ENCODE peak calls at places on chromosomes 11 and 22, in five cellular contexts. H is lung, C is upper lobe of right lung, K is HFFc6, S is cardiac muscle cell. W is an unnamed sample.

GRCh38 chr11:120334894-120335462 is 1.2 kb upstream of the ARHGEF12 start:
- DNase-seq in H (peak; percentile 73), C (no peak), K (peak; percentile 85), S (peak; percentile 90), W (peak; percentile 83)

GRCh38 chr22:38338772-38339379 is 21.6 kb upstream of the CSNK1E start:
- DNase-seq in H (no peak), C (peak; percentile 15), K (no peak), S (no peak), W (no peak)

GRCh38 chr11:114044042-114044871 is 15.3 kb upstream of the ZBTB16 start:
- DNase-seq in H (no peak), C (no peak), K (no peak), S (peak; percentile 65), W (no peak)

GRCh38 chr11:2796508-2797180 is 88.9 kb downstream of the CDKN1C start:
- DNase-seq in H (no peak), C (peak; percentile 46), K (no peak), S (no peak), W (no peak)

GRCh38 chr11:65045061-65045460 is 4.1 kb downstream of the SAC3D1 start:
- DNase-seq in H (no peak), C (no peak), K (no peak), S (no peak), W (no peak)

GRCh38 chr11:44577231-44577834 is 11.9 kb downstream of the CD82 start:
- DNase-seq in H (no peak), C (no peak), K (no peak), S (no peak), W (peak; percentile 71)

GRCh38 chr22:46107089-46107664 is 43.1 kb upstream of the PPARA start:
- DNase-seq in H (no peak), C (peak; percentile 82), K (no peak), S (no peak), W (peak; percentile 88)

GRCh38 chr11:64207247-64208085 is 945 bp downstream of the FERMT3 start:
- DNase-seq in H (peak; percentile 59), C (peak; percentile 83), K (peak; percentile 73), S (peak; percentile 84), W (no peak)

GRCh38 chr11:45041556-45041955 is 90.9 kb upstream of the TP53I11 start:
- DNase-seq in H (no peak), C (no peak), K (no peak), S (no peak), W (no peak)

GRCh38 chr22:39925273-39925672 is 24.4 kb downstream of the GRAP2 start:
- DNase-seq in H (no peak), C (no peak), K (no peak), S (no peak), W (no peak)

GRCh38 chr22:46147061-46147460 is 3.3 kb upstream of the PPARA start:
- DNase-seq in H (no peak), C (peak; percentile 58), K (no peak), S (no peak), W (no peak)

GRCh38 chr22:42801537-42802165 is 55.4 kb downstream of the ARFGAP3 start:
- DNase-seq in H (no peak), C (no peak), K (no peak), S (no peak), W (no peak)

GRCh38 chr22:16563555-16564520 is 28.8 kb downstream of the CCT8L2 start:
- DNase-seq in H (no peak), C (no peak), K (no peak), S (no peak), W (no peak)

GRCh38 chr11:117424781-117425180 is 97.1 kb downstream of the CEP164 start:
- DNase-seq in H (no peak), C (no peak), K (no peak), S (peak; percentile 35), W (no peak)

GRCh38 chr11:122108192-122108799 is 7.7 kb downstream of the BLID start:
- DNase-seq in H (peak; percentile 48), C (no peak), K (peak; percentile 48), S (peak; percentile 73), W (no peak)

GRCh38 chr11:62129610-62130497 is 6.0 kb downstream of the INCENP start:
- DNase-seq in H (no peak), C (no peak), K (no peak), S (no peak), W (no peak)

GRCh38 chr11:83641511-83641910 is 355.3 kb upstream of the CCDC90B start:
- DNase-seq in H (no peak), C (no peak), K (peak; percentile 1), S (peak; percentile 16), W (no peak)

GRCh38 chr11:13769188-13769587 is 100.7 kb downstream of the FAR1 start:
- DNase-seq in H (no peak), C (no peak), K (no peak), S (no peak), W (no peak)

DNA sequence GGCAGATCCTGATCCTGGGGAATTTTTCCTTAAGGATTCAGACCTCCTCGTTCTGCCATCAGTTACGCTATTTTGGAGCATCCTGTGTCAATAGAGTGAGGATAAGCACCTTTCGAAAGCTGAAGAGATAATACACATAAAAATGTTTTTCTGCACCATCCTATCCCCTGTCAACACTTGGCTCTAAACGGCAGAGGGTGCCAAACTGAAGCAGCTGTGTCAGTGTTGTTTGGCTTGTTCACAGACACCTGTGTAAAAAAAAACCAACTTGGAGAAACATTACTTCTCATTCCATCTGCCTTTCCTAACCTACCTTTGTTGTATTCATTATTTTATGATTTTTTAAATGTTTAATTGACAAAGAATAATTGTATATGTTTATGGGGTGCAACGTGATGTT is 417.0 kb upstream of the DDI1 start:
- DNase-seq in H (no peak), C (no peak), K (peak; percentile 10), S (no peak), W (no peak)
- TF ChIP-seq CTCF in H (no peak), C (no peak), K (peak; percentile 57), S (peak; percentile 24), W (no peak)

GRCh38 chr22:18110194-18110943 is at the start of gene TUBA8:
- DNase-seq in H (no peak), C (peak; percentile 70), K (no peak), S (peak; percentile 36), W (peak; percentile 13)
- TF ChIP-seq CTCF in H (no peak), C (no peak), K (no peak), S (no peak), W (no peak)

DNA sequence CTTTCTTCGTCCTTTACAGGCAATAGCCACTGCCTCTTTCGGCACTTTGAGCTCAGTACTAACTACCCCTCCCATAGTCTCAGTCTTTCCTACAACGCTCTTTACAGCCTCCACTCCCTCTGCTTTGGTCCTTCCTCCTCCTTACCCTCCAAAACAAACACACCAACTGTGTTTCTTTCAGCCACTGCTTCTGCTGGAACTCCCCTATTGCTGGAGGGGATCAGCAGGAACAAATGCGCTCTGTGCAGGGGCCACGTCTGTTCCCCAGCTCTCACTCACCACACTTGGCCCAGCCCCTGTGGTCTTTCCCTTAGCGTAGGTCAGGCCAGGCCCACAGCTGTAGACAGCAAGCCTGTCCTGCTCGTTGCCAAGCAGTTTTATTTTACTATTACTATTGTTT is 42.3 kb downstream of the PC start:
- DNase-seq in H (no peak), C (no peak), K (no peak), S (no peak), W (no peak)
- TF ChIP-seq CTCF in H (no peak), C (no peak), K (no peak), S (no peak), W (no peak)

DNA sequence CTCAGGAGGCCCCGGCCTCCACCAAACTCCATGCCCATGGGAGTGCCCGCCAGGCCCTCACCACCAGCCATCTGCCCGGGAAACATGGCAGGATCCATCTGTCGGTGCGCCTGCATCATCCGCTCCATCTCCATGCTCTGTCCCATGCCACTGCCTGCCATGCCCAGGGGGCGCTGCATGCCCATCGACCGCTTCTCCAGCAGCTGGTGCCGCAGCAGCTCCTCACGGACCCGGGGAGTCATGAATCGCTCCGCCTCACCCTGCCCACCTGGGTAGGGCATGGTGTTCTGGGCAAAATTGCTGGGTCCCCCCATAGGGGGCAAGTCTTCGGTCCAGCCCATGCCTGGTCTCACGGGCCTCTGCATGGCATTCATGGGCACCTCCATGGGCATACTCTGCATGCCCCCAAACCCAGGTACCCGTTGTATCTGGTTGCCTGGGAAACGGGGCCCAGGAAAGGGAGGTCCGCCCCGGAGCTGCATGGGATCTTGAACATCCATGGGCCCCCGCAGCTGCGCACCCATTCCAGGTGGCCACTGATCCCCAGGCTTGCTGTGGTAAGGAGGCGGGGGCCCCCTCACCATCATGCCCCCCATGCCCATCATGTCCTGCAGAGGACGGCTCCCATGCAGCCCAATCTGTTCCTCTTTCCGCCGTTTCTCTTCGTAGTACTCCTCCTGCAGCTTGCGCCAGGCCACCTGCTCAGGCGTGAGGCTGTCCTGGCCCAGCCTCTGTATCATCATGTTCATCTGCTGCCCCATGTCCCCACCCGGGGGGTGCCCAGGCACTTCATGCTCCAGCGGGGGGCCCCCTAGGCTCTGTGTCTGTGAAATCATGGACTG is 18.0 kb downstream of the CXCR5 start:
- DNase-seq in H (no peak), C (peak; percentile 65), K (no peak), S (no peak), W (no peak)
- TF ChIP-seq CTCF in H (no peak), C (no peak), K (peak; percentile 49), S (peak; percentile 14), W (no peak)

DNA sequence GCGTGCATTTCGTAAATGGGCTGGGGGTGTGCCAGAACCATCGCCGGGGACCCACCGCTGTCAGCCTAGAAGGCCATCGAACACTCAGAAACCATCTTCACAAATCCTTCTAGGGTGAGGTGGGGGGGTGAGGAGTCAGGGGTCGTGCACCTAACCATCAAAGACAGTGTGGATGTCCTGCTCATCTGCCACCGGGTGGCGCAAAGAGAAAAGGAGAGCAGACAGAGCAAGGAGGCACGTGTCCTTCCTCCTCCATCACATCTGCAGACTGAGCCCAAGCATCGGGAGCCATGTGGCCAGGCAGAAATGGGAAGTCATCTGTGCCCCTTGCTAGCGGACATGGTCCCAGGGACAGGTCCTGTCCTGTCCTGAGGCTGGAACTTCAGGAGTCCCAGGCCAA is 61.9 kb upstream of the NUP50 start:
- DNase-seq in H (peak; percentile 41), C (no peak), K (peak; percentile 64), S (peak; percentile 83), W (peak; percentile 59)
- TF ChIP-seq CTCF in H (peak; percentile 17), C (peak; percentile 33), K (peak; percentile 78), S (peak; percentile 75), W (peak; percentile 50)

GRCh38 chr22:17782621-17783020 is 8.4 kb upstream of the BID start:
- DNase-seq in H (no peak), C (no peak), K (no peak), S (no peak), W (no peak)
- TF ChIP-seq CTCF in H (no peak), C (no peak), K (no peak), S (no peak), W (no peak)

DNA sequence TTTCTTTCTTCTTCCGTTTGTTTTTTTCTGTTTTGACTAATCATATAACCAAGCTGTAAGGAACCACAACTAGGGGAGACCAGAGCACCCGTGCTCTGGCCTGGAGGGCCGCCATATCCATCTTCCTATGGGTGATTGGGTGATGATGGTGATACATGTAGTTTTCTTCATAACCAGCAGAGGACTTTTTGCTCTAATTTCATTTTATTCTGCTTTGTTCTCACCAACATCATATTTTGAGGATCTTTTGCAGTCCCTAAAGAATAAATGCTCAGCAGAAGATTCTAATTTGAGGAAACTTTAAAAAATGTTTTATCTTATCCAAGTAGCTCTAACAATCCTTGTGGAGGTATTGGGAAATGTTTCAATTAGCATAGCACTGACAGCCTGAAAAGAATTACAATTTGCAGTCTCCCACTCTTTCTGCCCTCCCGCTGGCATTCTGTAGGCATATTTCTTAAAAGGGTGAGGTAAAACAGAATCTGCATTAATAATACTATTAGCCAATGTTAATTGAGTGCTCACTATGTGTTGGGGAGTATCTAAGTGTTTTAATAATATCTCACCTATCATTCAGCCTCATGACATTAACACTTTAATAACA is 544.0 kb downstream of the NTM start:
- DNase-seq in H (no peak), C (no peak), K (no peak), S (peak; percentile 41), W (no peak)
- TF ChIP-seq CTCF in H (no peak), C (peak; percentile 24), K (peak; percentile 83), S (peak; percentile 47), W (no peak)

W was measured in prostate gland.